ENCODE peak calls at places on chromosome 13, in nine cellular contexts. E is bronchial epithelial cell; P is thoracic aorta; Y is CD4-positive, alpha-beta memory T cell; I is suprapubic skin; L is HAP-1; J is A673; S is SJSA1; B is CD8-positive, alpha-beta T cell. G is an unnamed sample.

GRCh38 chr13:29067306-29067945 is 247.3 kb downstream of the MTUS2 start:
- DNase-seq in E (no peak), P (no peak), Y (no peak), I (no peak), L (no peak), J (no peak), S (no peak), B (no peak), G (no peak)

GRCh38 chr13:57311009-57311586 is 144.1 kb downstream of the PRR20E start:
- DNase-seq in E (no peak), P (no peak), Y (no peak), I (no peak), L (no peak), J (no peak), S (no peak), B (no peak), G (no peak)

GRCh38 chr13:29849731-29850212 is 645 bp downstream of the UBL3 start:
- DNase-seq in E (peak; percentile 70), P (peak; percentile 31), Y (no peak), I (peak; percentile 85), L (peak; percentile 65), J (peak; percentile 55), S (peak; percentile 53), B (peak; percentile 24), G (peak; percentile 76)

GRCh38 chr13:76939215-76939614 is 9.1 kb upstream of the ACOD1 start:
- DNase-seq in E (peak; percentile 77), P (no peak), Y (no peak), I (no peak), L (no peak), J (peak; percentile 9), S (no peak), B (no peak), G (no peak)

GRCh38 chr13:71240906-71241305 is 626.1 kb downstream of the DACH1 start:
- DNase-seq in E (peak; percentile 24), P (no peak), Y (no peak), I (no peak), L (peak; percentile 32), J (peak; percentile 9), S (no peak), B (no peak), G (no peak)

GRCh38 chr13:86464193-86464592 is 665.0 kb upstream of the SLITRK6 start:
- DNase-seq in E (peak; percentile 4), P (no peak), Y (no peak), I (no peak), L (no peak), J (peak; percentile 21), S (no peak), B (no peak), G (no peak)

GRCh38 chr13:95451656-95452055 is 100.9 kb upstream of the CLDN10 start:
- DNase-seq in E (no peak), P (no peak), Y (no peak), I (no peak), L (no peak), J (no peak), S (no peak), B (no peak), G (no peak)

GRCh38 chr13:109989155-109989554 is 202.8 kb upstream of the IRS2 start:
- DNase-seq in E (no peak), P (no peak), Y (no peak), I (no peak), L (no peak), J (no peak), S (peak; percentile 79), B (no peak), G (no peak)

GRCh38 chr13:42218576-42218975 is 53.4 kb upstream of the AKAP11 start:
- DNase-seq in E (peak; percentile 31), P (no peak), Y (no peak), I (no peak), L (no peak), J (no peak), S (no peak), B (no peak), G (no peak)

GRCh38 chr13:109330941-109331340 is 455.4 kb downstream of the IRS2 start:
- DNase-seq in E (peak; percentile 44), P (no peak), Y (no peak), I (no peak), L (no peak), J (no peak), S (peak; percentile 59), B (no peak), G (no peak)

GRCh38 chr13:99296270-99296865 is 10.8 kb downstream of the GPR183 start:
- DNase-seq in E (no peak), P (no peak), Y (peak; percentile 69), I (no peak), L (no peak), J (no peak), S (no peak), B (no peak), G (no peak)

GRCh38 chr13:111626371-111627305 is 306.2 kb downstream of the TEX29 start:
- DNase-seq in E (no peak), P (no peak), Y (no peak), I (no peak), L (no peak), J (no peak), S (peak; percentile 47), B (no peak), G (no peak)

GRCh38 chr13:109584844-109585361 is 201.5 kb downstream of the IRS2 start:
- DNase-seq in E (no peak), P (no peak), Y (no peak), I (no peak), L (no peak), J (no peak), S (no peak), B (no peak), G (no peak)

GRCh38 chr13:40928980-40929379 is 90.1 kb downstream of the ELF1 start:
- DNase-seq in E (no peak), P (no peak), Y (no peak), I (no peak), L (no peak), J (no peak), S (no peak), B (no peak), G (no peak)

GRCh38 chr13:40933508-40933907 is 85.6 kb downstream of the ELF1 start:
- DNase-seq in E (no peak), P (no peak), Y (no peak), I (no peak), L (no peak), J (no peak), S (no peak), B (no peak), G (no peak)

GRCh38 chr13:40927929-40928328 is 91.2 kb downstream of the ELF1 start:
- DNase-seq in E (no peak), P (no peak), Y (no peak), I (no peak), L (no peak), J (no peak), S (no peak), B (no peak), G (no peak)

DNA sequence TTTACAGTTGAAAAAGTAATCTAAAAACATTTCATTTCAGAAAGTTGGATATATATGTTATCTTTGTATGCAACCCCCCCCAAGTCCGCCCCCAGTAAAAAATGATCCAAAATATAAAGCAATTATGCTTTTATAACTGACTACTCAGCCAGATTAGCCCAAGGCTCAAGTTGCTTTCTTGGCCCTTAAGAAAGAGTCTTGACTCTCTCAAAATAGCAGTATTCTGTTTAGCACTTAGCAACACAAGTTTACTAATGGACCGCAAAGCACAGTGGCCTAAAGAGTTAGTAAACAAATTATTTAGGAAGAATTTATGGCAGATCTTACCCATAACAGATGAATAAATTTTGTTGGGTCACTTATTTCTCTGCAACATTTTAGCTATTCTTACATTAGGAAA is 86.9 kb downstream of the ELF1 start:
- DNase-seq in E (no peak), P (no peak), Y (no peak), I (no peak), L (no peak), J (no peak), S (no peak), B (no peak), G (no peak)
- H3K36me3 ChIP-seq in E (peaks cover 15% of the 10 kb centered on the region), P (peaks cover 9% of the 10 kb centered on the region), Y (peaks cover 24% of the 10 kb centered on the region), I (peaks cover 41% of the 10 kb centered on the region), L (no peaks in the 10 kb centered on the region), J (peaks cover 13% of the 10 kb centered on the region), S (peaks cover 10% of the 10 kb centered on the region), B (peaks cover 17% of the 10 kb centered on the region), G (peaks cover 4% of the 10 kb centered on the region)

DNA sequence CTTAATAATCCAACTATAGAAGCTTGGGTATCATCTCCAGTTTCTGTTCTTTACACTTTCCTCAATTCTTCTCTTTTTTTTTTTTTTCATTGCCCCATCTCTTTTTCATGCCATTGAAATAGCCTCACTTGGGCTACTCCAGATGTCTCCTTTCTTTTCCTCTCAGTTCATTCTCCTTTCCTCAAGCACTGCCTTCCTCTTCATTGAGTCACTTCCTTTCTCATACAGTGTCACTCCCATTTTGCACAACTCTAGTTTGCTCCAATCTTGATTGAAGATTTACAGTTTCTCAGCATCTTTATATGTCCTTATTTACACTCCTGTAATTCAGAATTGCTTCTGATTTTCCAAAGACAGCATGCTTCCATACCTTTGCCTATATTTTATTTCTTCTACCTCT is 61.3 kb downstream of the IPO5 start:
- DNase-seq in E (peak; percentile 80), P (no peak), Y (no peak), I (no peak), L (no peak), J (peak; percentile 50), S (no peak), B (no peak), G (no peak)
- H3K36me3 ChIP-seq in E (peaks cover 15% of the 10 kb centered on the region), P (peaks cover 33% of the 10 kb centered on the region), Y (peaks cover 35% of the 10 kb centered on the region), I (peaks cover 92% of the 10 kb centered on the region), L (peaks cover 96% of the 10 kb centered on the region), J (peaks cover 98% of the 10 kb centered on the region), S (peaks cover 92% of the 10 kb centered on the region), B (peaks cover 39% of the 10 kb centered on the region), G (peaks cover 7% of the 10 kb centered on the region)

GRCh38 chr13:19606152-19606551 is 27.3 kb upstream of the MPHOSPH8 start:
- DNase-seq in E (peak; percentile 78), P (no peak), Y (no peak), I (no peak), L (no peak), J (no peak), S (no peak), B (no peak), G (no peak)

GRCh38 chr13:19604306-19604705 is 29.2 kb upstream of the MPHOSPH8 start:
- DNase-seq in E (no peak), P (no peak), Y (no peak), I (no peak), L (peak; percentile 28), J (no peak), S (no peak), B (no peak), G (peak; percentile 75)

GRCh38 chr13:19607523-19608078 is 25.9 kb upstream of the MPHOSPH8 start:
- DNase-seq in E (no peak), P (no peak), Y (no peak), I (no peak), L (no peak), J (no peak), S (no peak), B (no peak), G (no peak)

GRCh38 chr13:19605161-19605955 is 28.1 kb upstream of the MPHOSPH8 start:
- DNase-seq in E (peak; percentile 79), P (no peak), Y (no peak), I (no peak), L (no peak), J (no peak), S (no peak), B (no peak), G (no peak)

GRCh38 chr13:19606737-19607136 is 26.7 kb upstream of the MPHOSPH8 start:
- DNase-seq in E (no peak), P (no peak), Y (no peak), I (no peak), L (no peak), J (no peak), S (no peak), B (no peak), G (no peak)
- H3K36me3 ChIP-seq in E (no peaks in the 10 kb centered on the region), P (no peaks in the 10 kb centered on the region), Y (no peaks in the 10 kb centered on the region), I (no peaks in the 10 kb centered on the region), L (peaks cover 32% of the 10 kb centered on the region), J (no peaks in the 10 kb centered on the region), S (no peaks in the 10 kb centered on the region), B (no peaks in the 10 kb centered on the region), G (peaks cover 8% of the 10 kb centered on the region)

GRCh38 chr13:112880976-112881540 is 88.0 kb upstream of the MCF2L start:
- DNase-seq in E (no peak), P (no peak), Y (no peak), I (no peak), L (no peak), J (no peak), S (no peak), B (no peak), G (no peak)
- H3K36me3 ChIP-seq in E (peaks cover 9% of the 10 kb centered on the region), P (peaks cover 5% of the 10 kb centered on the region), Y (peaks cover 26% of the 10 kb centered on the region), I (peaks cover 73% of the 10 kb centered on the region), L (peaks cover 6% of the 10 kb centered on the region), J (no peaks in the 10 kb centered on the region), S (no peaks in the 10 kb centered on the region), B (peaks cover 8% of the 10 kb centered on the region), G (peaks cover 4% of the 10 kb centered on the region)